ENCODE peak calls at places on chromosomes 13 and 19, in six cellular contexts. N, I, Y, T, X and H are unnamed samples.

GRCh38 chr19:23949611-23950010 is 34.9 kb downstream of the ZNF726 start:
- DNase-seq in N (no peak), I (no peak), Y (no peak), T (no peak), X (no peak), H (no peak)

GRCh38 chr13:100648354-100648753 is 26.2 kb downstream of the TMTC4 start:
- DNase-seq in N (no peak), I (no peak), Y (no peak), T (no peak), X (peak), H (no peak)

GRCh38 chr19:17560205-17560595 is 4.8 kb downstream of the COLGALT1 start:
- DNase-seq in N (peak), I (no peak), Y (no peak), T (peak), X (peak), H (no peak)

GRCh38 chr19:2922987-2923386 is 21.8 kb downstream of the ZNF77 start:
- DNase-seq in N (no peak), I (peak), Y (no peak), T (no peak), X (no peak), H (no peak)

GRCh38 chr13:75151081-75151643 is 330.8 kb downstream of the TBC1D4 start:
- DNase-seq in N (peak), I (no peak), Y (no peak), T (peak), X (no peak), H (no peak)

GRCh38 chr13:49560270-49561063 is 24.9 kb downstream of the RCBTB1 start:
- DNase-seq in N (peak), I (peak), Y (no peak), T (peak), X (no peak), H (no peak)

GRCh38 chr13:99057310-99057975 is 79.6 kb upstream of the DOCK9 start:
- DNase-seq in N (peak), I (no peak), Y (no peak), T (no peak), X (no peak), H (no peak)

GRCh38 chr13:30253830-30254229 is 53.5 kb downstream of the KATNAL1 start:
- DNase-seq in N (no peak), I (no peak), Y (no peak), T (no peak), X (no peak), H (no peak)

GRCh38 chr13:102869948-102870676 is 24.3 kb downstream of the ERCC5 start:
- DNase-seq in N (no peak), I (no peak), Y (no peak), T (peak), X (peak), H (no peak)

GRCh38 chr13:49421391-49421790 is 22.5 kb downstream of the CAB39L start:
- DNase-seq in N (no peak), I (no peak), Y (peak), T (no peak), X (no peak), H (no peak)

GRCh38 chr13:94345374-94346195 is 133.9 kb downstream of the DCT start:
- DNase-seq in N (peak), I (peak), Y (peak), T (peak), X (no peak), H (no peak)

GRCh38 chr19:40357655-40358054 is 9.2 kb downstream of the PLD3 start:
- DNase-seq in N (no peak), I (no peak), Y (no peak), T (no peak), X (no peak), H (no peak)

GRCh38 chr19:6421075-6422014 is 3.3 kb downstream of the KHSRP start:
- DNase-seq in N (no peak), I (no peak), Y (no peak), T (no peak), X (no peak), H (no peak)

GRCh38 chr19:17951151-17952040 is 15.5 kb upstream of the KCNN1 start:
- DNase-seq in N (no peak), I (no peak), Y (no peak), T (no peak), X (peak), H (no peak)

GRCh38 chr13:113034451-113035208 is 65.6 kb downstream of the MCF2L start:
- DNase-seq in N (peak), I (peak), Y (no peak), T (peak), X (no peak), H (peak)

GRCh38 chr19:9818175-9818733 is 625 bp downstream of the FBXL12 start:
- DNase-seq in N (no peak), I (no peak), Y (no peak), T (peak), X (no peak), H (no peak)

GRCh38 chr19:50046649-50047503 is 21.1 kb downstream of the ZNF473 start:
- DNase-seq in N (peak), I (no peak), Y (peak), T (no peak), X (no peak), H (no peak)

GRCh38 chr19:46471116-46471733 is at the start of gene PNMA8A:
- DNase-seq in N (peak), I (no peak), Y (no peak), T (peak), X (no peak), H (no peak)

GRCh38 chr19:19319725-19320361 is 466 bp downstream of the SUGP1 start:
- DNase-seq in N (no peak), I (no peak), Y (no peak), T (no peak), X (no peak), H (no peak)

GRCh38 chr19:29014857-29015436 is 198.0 kb downstream of the UQCRFS1 start:
- DNase-seq in N (no peak), I (no peak), Y (peak), T (no peak), X (no peak), H (no peak)

GRCh38 chr19:13825489-13826475 is 30.5 kb downstream of the ZSWIM4 start:
- DNase-seq in N (no peak), I (no peak), Y (peak), T (no peak), X (peak), H (no peak)

GRCh38 chr13:93818345-93818744 is 591.7 kb downstream of the GPC6 start:
- DNase-seq in N (no peak), I (no peak), Y (no peak), T (no peak), X (no peak), H (no peak)

GRCh38 chr13:43128504-43128929 is 105.1 kb downstream of the DNAJC15 start:
- DNase-seq in N (peak), I (no peak), Y (no peak), T (no peak), X (no peak), H (no peak)

GRCh38 chr13:27917121-27917947 is 2.5 kb upstream of the PDX1 start:
- DNase-seq in N (no peak), I (no peak), Y (no peak), T (no peak), X (no peak), H (no peak)

GRCh38 chr19:16325671-16326400 is 1.2 kb downstream of the KLF2 start:
- DNase-seq in N (no peak), I (no peak), Y (no peak), T (peak), X (no peak), H (no peak)

GRCh38 chr19:42284641-42285341 is 15.7 kb downstream of the CIC start:
- DNase-seq in N (no peak), I (no peak), Y (peak), T (peak), X (no peak), H (no peak)

GRCh38 chr19:5403968-5404640 is 51.1 kb upstream of the ZNRF4 start:
- DNase-seq in N (peak), I (no peak), Y (peak), T (peak), X (peak), H (no peak)

GRCh38 chr19:32233091-32233490 is 112.3 kb upstream of the ZNF507 start:
- DNase-seq in N (no peak), I (no peak), Y (no peak), T (no peak), X (peak), H (no peak)

GRCh38 chr19:43439183-43440063 is 24.7 kb downstream of the TEX101 start:
- DNase-seq in N (peak), I (no peak), Y (no peak), T (no peak), X (peak), H (no peak)

GRCh38 chr19:55526216-55527196 is 10.4 kb downstream of the SBK2 start:
- DNase-seq in N (peak), I (peak), Y (no peak), T (peak), X (peak), H (peak)

GRCh38 chr13:68170961-68171360 is 940.8 kb upstream of the PCDH9 start:
- DNase-seq in N (no peak), I (no peak), Y (no peak), T (no peak), X (no peak), H (no peak)

GRCh38 chr13:113148407-113148806 is 10.0 kb upstream of the PROZ start:
- DNase-seq in N (no peak), I (no peak), Y (no peak), T (no peak), X (no peak), H (no peak)

GRCh38 chr13:62910541-62910940 is 1494.9 kb upstream of the PCDH20 start:
- DNase-seq in N (no peak), I (peak), Y (no peak), T (no peak), X (no peak), H (no peak)

GRCh38 chr19:51640371-51640770 is 6.3 kb downstream of the SIGLEC14 start:
- DNase-seq in N (no peak), I (no peak), Y (no peak), T (no peak), X (no peak), H (no peak)